ENCODE peak calls at places on chromosomes 12 and 14, in nine cellular contexts. U, L, T, H, W, R, Y, D and A are unnamed samples.

GRCh38 chr14:57420033-57420432 is 29.6 kb downstream of the NAA30 start:
- DNase-seq in U (no peak), L (no peak), T (no peak), H (no peak), W (no peak), R (no peak), Y (no peak), D (no peak), A (no peak)

GRCh38 chr12:225012-225411 is 11.1 kb upstream of the SLC6A12 start:
- DNase-seq in U (no peak), L (no peak), T (no peak), H (no peak), W (no peak), R (no peak), Y (no peak), D (peak), A (no peak)

GRCh38 chr12:114664661-114665320 is 19.2 kb downstream of the TBX3 start:
- DNase-seq in U (no peak), L (no peak), T (no peak), H (no peak), W (no peak), R (no peak), Y (no peak), D (no peak), A (peak)

GRCh38 chr14:75277000-75277795 is 1.4 kb upstream of the FOS start:
- DNase-seq in U (peak), L (peak), T (peak), H (peak), W (peak), R (peak), Y (peak), D (peak), A (peak)

GRCh38 chr14:106733771-106734170 is 1207.4 kb downstream of the TMEM121 start:
- DNase-seq in U (no peak), L (no peak), T (no peak), H (no peak), W (no peak), R (no peak), Y (no peak), D (no peak), A (no peak)

GRCh38 chr14:103393687-103394626 is 8.7 kb downstream of the MARK3 start:
- DNase-seq in U (no peak), L (no peak), T (peak), H (peak), W (no peak), R (no peak), Y (peak), D (no peak), A (no peak)

GRCh38 chr12:14689996-14690395 is 6.4 kb downstream of the GUCY2C start:
- DNase-seq in U (no peak), L (no peak), T (no peak), H (no peak), W (no peak), R (no peak), Y (no peak), D (no peak), A (no peak)

GRCh38 chr12:72134934-72135333 is 137.2 kb upstream of the TRHDE start:
- DNase-seq in U (no peak), L (no peak), T (no peak), H (no peak), W (no peak), R (no peak), Y (no peak), D (no peak), A (no peak)

GRCh38 chr14:105172476-105172875 is 3.9 kb upstream of the JAG2 start:
- DNase-seq in U (no peak), L (no peak), T (no peak), H (no peak), W (no peak), R (no peak), Y (no peak), D (no peak), A (no peak)

GRCh38 chr14:105173145-105173544 is 4.6 kb upstream of the JAG2 start:
- DNase-seq in U (no peak), L (no peak), T (no peak), H (no peak), W (no peak), R (no peak), Y (no peak), D (no peak), A (no peak)

GRCh38 chr14:105169776-105170655 is 1.4 kb upstream of the JAG2 start:
- DNase-seq in U (no peak), L (no peak), T (no peak), H (no peak), W (no peak), R (no peak), Y (no peak), D (no peak), A (no peak)

GRCh38 chr14:105168979-105169507 is 467 bp upstream of the JAG2 start:
- DNase-seq in U (peak), L (no peak), T (no peak), H (peak), W (no peak), R (no peak), Y (peak), D (no peak), A (no peak)

GRCh38 chr14:105171004-105171673 is 2.6 kb upstream of the JAG2 start:
- DNase-seq in U (no peak), L (no peak), T (peak), H (no peak), W (no peak), R (no peak), Y (no peak), D (peak), A (no peak)
- TF ChIP-seq POLR2A in U (no peak), L (no peak), T (no peak), H (no peak), W (no peak), R (no peak), Y (no peak), D (no peak), A (no peak)

GRCh38 chr14:26204954-26205479 is 392.8 kb downstream of the NOVA1 start:
- DNase-seq in U (peak), L (peak), T (peak), H (no peak), W (peak), R (no peak), Y (no peak), D (peak), A (peak)
- H3K4me3 ChIP-seq in U (peak), L (peak), T (no peak), H (no peak), W (peak), R (peak), Y (no peak), D (peak), A (peak)

DNA sequence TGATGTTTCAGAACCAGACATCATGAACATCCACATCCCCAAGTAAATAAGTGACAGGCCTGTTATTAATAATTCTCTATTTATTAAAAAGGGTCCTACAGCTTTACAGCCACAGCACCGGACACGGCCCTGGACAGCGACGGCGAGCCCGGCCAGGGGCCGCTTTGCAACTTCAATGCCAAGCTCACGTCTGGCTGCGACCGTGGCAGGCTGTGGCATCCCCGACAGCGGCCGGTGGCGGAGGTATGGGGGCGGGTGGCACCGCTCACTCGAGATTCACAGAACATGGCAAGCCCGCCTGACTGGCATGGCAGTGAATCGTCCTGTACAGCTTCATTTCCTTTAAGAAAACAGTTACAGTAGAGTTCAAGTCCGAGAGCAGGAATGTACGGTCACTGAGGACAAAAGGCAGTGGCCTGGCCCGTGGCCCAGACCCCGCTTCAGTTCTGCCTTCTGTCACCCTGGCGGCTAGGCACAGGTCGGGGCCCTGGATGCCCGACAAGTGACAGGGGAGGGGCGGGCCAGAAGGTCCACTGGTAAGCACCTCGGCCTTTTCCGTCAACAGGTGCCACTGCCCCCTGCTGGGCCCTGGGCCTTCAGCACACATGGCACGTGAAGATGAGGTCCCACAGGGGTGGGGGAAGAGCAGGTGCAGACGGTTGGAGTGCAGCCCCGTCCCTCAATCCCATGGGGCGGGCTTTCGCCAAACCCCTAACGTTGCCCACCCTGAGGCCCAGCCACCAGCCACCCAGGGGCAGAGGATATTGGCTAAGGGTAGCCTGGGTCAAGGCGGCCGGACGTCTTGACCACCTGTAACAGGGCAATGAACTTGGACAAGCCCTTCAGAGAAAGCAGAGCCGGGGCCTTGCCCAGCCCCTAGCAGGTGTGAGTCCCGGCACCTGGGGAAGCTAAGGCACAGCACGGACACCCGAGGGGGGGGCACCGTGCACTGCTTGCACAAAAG is 30.3 kb downstream of the HIP1R start:
- DNase-seq in U (no peak), L (no peak), T (peak), H (peak), W (no peak), R (no peak), Y (peak), D (peak), A (no peak)
- H3K27ac ChIP-seq in U (no peak), L (no peak), T (peak), H (no peak), W (no peak), R (peak), Y (no peak), D (peak), A (no peak)

GRCh38 chr12:123471374-123472068 is 13.6 kb downstream of the SNRNP35 start:
- DNase-seq in U (peak), L (no peak), T (no peak), H (peak), W (no peak), R (no peak), Y (no peak), D (no peak), A (no peak)

GRCh38 chr12:123474493-123475255 is 16.7 kb downstream of the SNRNP35 start:
- DNase-seq in U (no peak), L (no peak), T (no peak), H (no peak), W (no peak), R (no peak), Y (no peak), D (no peak), A (no peak)

GRCh38 chr12:123469978-123470377 is 12.0 kb downstream of the SNRNP35 start:
- DNase-seq in U (no peak), L (no peak), T (no peak), H (no peak), W (no peak), R (no peak), Y (no peak), D (no peak), A (no peak)

GRCh38 chr12:123475256-123475703 is 17.3 kb downstream of the SNRNP35 start:
- DNase-seq in U (no peak), L (no peak), T (no peak), H (no peak), W (no peak), R (no peak), Y (no peak), D (no peak), A (no peak)

GRCh38 chr12:123472438-123472849 is 14.5 kb downstream of the SNRNP35 start:
- DNase-seq in U (no peak), L (no peak), T (no peak), H (no peak), W (no peak), R (no peak), Y (no peak), D (no peak), A (no peak)
- TF ChIP-seq POLR2A in U (no peak), L (no peak), T (no peak), H (no peak), W (no peak), R (no peak), Y (no peak), D (no peak), A (no peak)

DNA sequence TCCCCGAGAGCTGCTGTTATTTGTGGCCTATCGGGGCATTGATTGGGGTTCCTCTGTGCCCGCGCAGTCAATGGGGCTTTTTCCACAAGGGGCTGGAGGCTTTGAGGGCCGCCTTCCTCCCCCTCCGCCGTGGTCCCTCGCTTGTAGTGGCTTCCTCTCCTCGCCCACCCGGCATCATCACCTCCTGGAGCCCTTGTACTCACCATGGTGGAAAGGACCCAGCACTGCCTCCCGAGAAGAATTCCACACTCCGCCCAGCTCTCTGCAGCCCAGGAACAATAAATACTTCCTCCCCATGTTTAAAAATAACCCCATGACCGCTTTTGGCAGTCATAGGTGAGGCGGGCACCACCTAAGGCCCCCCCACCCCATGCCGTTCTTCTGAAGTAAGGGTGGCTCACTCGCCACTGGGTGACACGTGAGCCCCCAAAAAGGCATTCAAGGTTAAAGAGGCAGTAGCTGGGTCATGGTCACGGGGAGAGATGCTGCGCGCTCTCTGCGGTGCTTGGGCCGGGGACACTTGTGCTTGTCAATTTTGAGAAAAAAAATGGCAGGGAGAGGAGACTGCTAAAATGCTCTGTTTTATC is at the start of gene MYL2:
- DNase-seq in U (peak), L (no peak), T (no peak), H (no peak), W (no peak), R (no peak), Y (no peak), D (no peak), A (no peak)
- H3K4me3 ChIP-seq in U (peak), L (no peak), T (no peak), H (no peak), W (no peak), R (no peak), Y (no peak), D (no peak), A (no peak)

GRCh38 chr14:69654109-69654508 is 42.7 kb downstream of the SUSD6 start:
- DNase-seq in U (no peak), L (no peak), T (no peak), H (peak), W (no peak), R (peak), Y (no peak), D (no peak), A (peak)
- H3K27ac ChIP-seq in U (no peak), L (no peak), T (peak), H (no peak), W (no peak), R (peak), Y (peak), D (peak), A (peak)

GRCh38 chr12:31363826-31364225 is 37.9 kb upstream of the SINHCAF start:
- DNase-seq in U (no peak), L (no peak), T (no peak), H (no peak), W (no peak), R (no peak), Y (no peak), D (no peak), A (no peak)

GRCh38 chr12:31363416-31363809 is 37.5 kb upstream of the SINHCAF start:
- DNase-seq in U (no peak), L (no peak), T (no peak), H (no peak), W (no peak), R (no peak), Y (no peak), D (no peak), A (no peak)

GRCh38 chr12:31361730-31362114 is 35.8 kb upstream of the SINHCAF start:
- DNase-seq in U (no peak), L (no peak), T (no peak), H (no peak), W (no peak), R (no peak), Y (no peak), D (no peak), A (no peak)

GRCh38 chr12:31362115-31362758 is 36.3 kb upstream of the SINHCAF start:
- DNase-seq in U (no peak), L (no peak), T (no peak), H (no peak), W (no peak), R (no peak), Y (peak), D (no peak), A (peak)

DNA sequence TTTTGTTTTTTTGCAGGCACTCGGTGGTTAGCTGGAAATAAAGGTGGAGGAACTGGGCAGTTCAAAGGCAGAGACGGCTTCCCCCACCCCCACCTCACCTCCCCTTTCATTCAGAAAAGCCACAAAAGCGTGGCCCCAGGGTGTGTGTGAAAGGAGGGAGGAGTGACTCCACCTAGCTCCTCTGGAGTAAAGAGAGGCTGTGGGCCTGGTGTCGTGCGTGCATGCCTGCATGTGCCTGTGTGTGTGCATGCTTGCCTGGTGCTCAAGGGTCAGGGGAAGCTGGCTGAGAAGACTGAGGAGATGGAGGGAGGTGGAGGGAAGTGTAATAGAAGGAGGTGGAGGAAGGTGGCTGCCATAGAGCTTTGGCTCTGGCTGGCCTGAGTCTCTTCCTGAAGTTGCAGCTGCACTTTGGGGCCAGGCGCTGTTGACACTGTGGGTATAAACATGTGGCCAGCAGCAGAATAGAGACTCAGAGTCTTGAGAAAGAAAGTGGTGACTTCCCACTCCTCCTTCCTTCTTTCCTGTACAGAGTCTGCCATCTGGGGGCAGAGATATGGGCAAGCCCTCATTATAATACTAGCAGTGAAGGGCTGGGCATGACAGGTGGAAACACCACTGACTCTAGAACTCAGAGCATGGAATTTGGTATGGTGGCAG is 36.9 kb upstream of the SINHCAF start:
- DNase-seq in U (no peak), L (no peak), T (no peak), H (peak), W (no peak), R (no peak), Y (peak), D (peak), A (peak)
- TF ChIP-seq POLR2A in U (no peak), L (no peak), T (no peak), H (no peak), W (no peak), R (no peak), Y (no peak), D (no peak), A (no peak)